ENCODE peak calls at places on chromosomes 4 and X, in five cellular contexts. U is mesenchymal stem cell, Z is H1, E is IMR-90, V is neuronal stem cell. B is an unnamed sample.
A peak's percentile ranks its signal among the peaks of the same experiment; 100 is the strongest.

GRCh38 chr4:167339781-167340180 is 105.5 kb upstream of the SPOCK3 start:
- DNase-seq in U (no peak), Z (no peak), E (no peak), V (no peak), B (no peak)

GRCh38 chr4:188811116-188811515 is 671.9 kb downstream of the TRIML1 start:
- DNase-seq in U (no peak), Z (no peak), E (no peak), V (no peak), B (no peak)

GRCh38 chr4:30605616-30606015 is 114.6 kb upstream of the PCDH7 start:
- DNase-seq in U (peak; percentile 38), Z (no peak), E (no peak), V (no peak), B (no peak)

GRCh38 chr4:29046716-29047115 is 1673.5 kb upstream of the PCDH7 start:
- DNase-seq in U (peak; percentile 86), Z (no peak), E (peak; percentile 93), V (no peak), B (no peak)

GRCh38 chr4:41590591-41590990 is 52.6 kb downstream of the LIMCH1 start:
- DNase-seq in U (no peak), Z (no peak), E (no peak), V (no peak), B (no peak)

GRCh38 chr4:94338681-94339351 is 3.8 kb downstream of the HPGDS start:
- DNase-seq in U (no peak), Z (no peak), E (no peak), V (no peak), B (no peak)

GRCh38 chr4:161554372-161554990 is 609.3 kb downstream of the FSTL5 start:
- DNase-seq in U (peak; percentile 75), Z (no peak), E (peak; percentile 70), V (no peak), B (no peak)

GRCh38 chr4:159013692-159014091 is 89.2 kb upstream of the RAPGEF2 start:
- DNase-seq in U (no peak), Z (no peak), E (no peak), V (no peak), B (no peak)

GRCh38 chr4:107913283-107913899 is 18.0 kb upstream of the CYP2U1 start:
- DNase-seq in U (peak; percentile 73), Z (no peak), E (peak; percentile 76), V (peak; percentile 66), B (no peak)

GRCh38 chr4:179415016-179415841 is 1973.0 kb upstream of the AGA start:
- DNase-seq in U (peak; percentile 69), Z (no peak), E (peak; percentile 47), V (no peak), B (no peak)

GRCh38 chrX:130896026-130896425 is 7.0 kb downstream of the ENOX2 start:
- DNase-seq in U (peak; percentile 70), Z (no peak), E (peak; percentile 4), V (no peak), B (no peak)

GRCh38 chr4:133156556-133156955 is 7.5 kb downstream of the PCDH10 start:
- DNase-seq in U (no peak), Z (no peak), E (no peak), V (no peak), B (no peak)

GRCh38 chrX:69991685-69992084 is 58.1 kb downstream of the AWAT2 start:
- DNase-seq in U (no peak), Z (no peak), E (no peak), V (no peak), B (no peak)

GRCh38 chrX:37361596-37361995 is 12.4 kb downstream of the PRRG1 start:
- DNase-seq in U (peak; percentile 11), Z (no peak), E (peak; percentile 14), V (no peak), B (no peak)

GRCh38 chrX:18758166-18758932 is 50.9 kb downstream of the PPEF1 start:
- DNase-seq in U (no peak), Z (no peak), E (no peak), V (no peak), B (no peak)

GRCh38 chrX:53294024-53294648 is 12.8 kb upstream of the IQSEC2 start:
- DNase-seq in U (no peak), Z (no peak), E (peak; percentile 26), V (no peak), B (no peak)

GRCh38 chr4:57136281-57136680 is 26.1 kb upstream of the IGFBP7 start:
- DNase-seq in U (no peak), Z (no peak), E (peak; percentile 80), V (no peak), B (no peak)

GRCh38 chr4:179145746-179146530 is 1703.7 kb upstream of the AGA start:
- DNase-seq in U (peak; percentile 7), Z (no peak), E (peak; percentile 47), V (no peak), B (no peak)

GRCh38 chr4:145984563-145984962 is 45.9 kb upstream of the ZNF827 start:
- DNase-seq in U (no peak), Z (no peak), E (no peak), V (no peak), B (no peak)

GRCh38 chrX:132463411-132463810 is 25.4 kb downstream of the MBNL3 start:
- DNase-seq in U (no peak), Z (no peak), E (peak; percentile 6), V (no peak), B (no peak)

GRCh38 chr4:155552180-155552579 is 114.5 kb upstream of the GUCY1A1 start:
- DNase-seq in U (peak; percentile 72), Z (no peak), E (peak; percentile 81), V (no peak), B (peak; percentile 48)

GRCh38 chr4:131609039-131609438 is 1540.1 kb upstream of the PCDH10 start:
- DNase-seq in U (peak; percentile 3), Z (no peak), E (no peak), V (no peak), B (no peak)

GRCh38 chrX:129749069-129749468 is 10.3 kb downstream of the XPNPEP2 start:
- DNase-seq in U (no peak), Z (no peak), E (no peak), V (no peak), B (no peak)

GRCh38 chrX:25968920-25969319 is 169.2 kb upstream of the MAGEB18 start:
- DNase-seq in U (no peak), Z (peak; percentile 21), E (no peak), V (peak; percentile 17), B (peak; percentile 64)

GRCh38 chr4:153218961-153219360 is 14.7 kb downstream of the TRIM2 start:
- DNase-seq in U (no peak), Z (no peak), E (no peak), V (no peak), B (no peak)

GRCh38 chr4:110595583-110595982 is 27.3 kb downstream of the PITX2 start:
- DNase-seq in U (no peak), Z (no peak), E (no peak), V (no peak), B (no peak)

GRCh38 chr4:46425775-46426400 is 36.0 kb upstream of the GABRA2 start:
- DNase-seq in U (peak; percentile 71), Z (no peak), E (peak; percentile 69), V (no peak), B (no peak)

GRCh38 chrX:71607488-71607887 is 10.8 kb downstream of the CXCR3 start:
- DNase-seq in U (no peak), Z (no peak), E (no peak), V (no peak), B (no peak)

GRCh38 chr4:78481180-78481579 is 70.4 kb upstream of the ANXA3 start:
- DNase-seq in U (peak; percentile 81), Z (no peak), E (peak; percentile 84), V (no peak), B (no peak)

GRCh38 chr4:141643557-141643956 is 7.2 kb downstream of the IL15 start:
- DNase-seq in U (peak; percentile 89), Z (no peak), E (peak; percentile 92), V (no peak), B (no peak)

GRCh38 chr4:86451560-86452322 is 91.9 kb upstream of the MAPK10 start:
- DNase-seq in U (peak; percentile 34), Z (no peak), E (peak; percentile 30), V (no peak), B (no peak)

GRCh38 chr4:16693641-16694040 is 204.8 kb downstream of the LDB2 start:
- DNase-seq in U (no peak), Z (no peak), E (no peak), V (no peak), B (no peak)

GRCh38 chr4:10346023-10346422 is 111.2 kb downstream of the ZNF518B start:
- DNase-seq in U (no peak), Z (no peak), E (peak; percentile 1), V (no peak), B (no peak)
- H4K91ac ChIP-seq in U (no peak overlapping the region), Z (no peak overlapping the region), E (no peak overlapping the region), V (no peak overlapping the region), B (no peak overlapping the region)

GRCh38 chr4:52889354-52889753 is 27.2 kb downstream of the RASL11B start:
- DNase-seq in U (no peak), Z (no peak), E (no peak), V (no peak), B (no peak)
- H2BK5ac ChIP-seq in U (no peak overlapping the region), Z (no peak overlapping the region), E (no peak overlapping the region), V (no peak overlapping the region), B (no peak overlapping the region)

GRCh38 chrX:38881727-38882126 is 80.5 kb downstream of the MID1IP1 start:
- DNase-seq in U (no peak), Z (no peak), E (no peak), V (no peak), B (no peak)
- H3K4me2 ChIP-seq in U (no peak overlapping the region), Z (no peak overlapping the region), E (no peak overlapping the region), V (no peak overlapping the region), B (no peak overlapping the region)

GRCh38 chr4:113438596-113438995 is 322.9 kb downstream of the CAMK2D start:
- DNase-seq in U (no peak), Z (no peak), E (no peak), V (no peak), B (no peak)
- H4K91ac ChIP-seq in U (no peak overlapping the region), Z (no peak overlapping the region), E (no peak overlapping the region), V (no peak overlapping the region), B (no peak overlapping the region)